ENCODE peak calls at places on chromosomes 3 and 15, in seven cellular contexts. One of them, this sample, is unnamed.

GRCh38 chr3:102514241-102514640 is 79.4 kb downstream of the ZPLD1 start:
- DNase-seq in neuronal stem cell: no peak
- DNase-seq in H1: no peak
- DNase-seq in H9: no peak
- DNase-seq in IMR-90: no peak
- DNase-seq in mesendoderm: peak
- DNase-seq in mesenchymal stem cell: no peak
- DNase-seq in this sample: no peak

GRCh38 chr3:124117486-124117885 is 125.6 kb upstream of the ROPN1 start:
- DNase-seq in neuronal stem cell: no peak
- DNase-seq in H1: no peak
- DNase-seq in H9: no peak
- DNase-seq in IMR-90: peak
- DNase-seq in mesendoderm: no peak
- DNase-seq in mesenchymal stem cell: peak
- DNase-seq in this sample: no peak

GRCh38 chr3:112531358-112531781 is 30.4 kb downstream of the ATG3 start:
- DNase-seq in neuronal stem cell: peak
- DNase-seq in H1: no peak
- DNase-seq in H9: no peak
- DNase-seq in IMR-90: peak
- DNase-seq in mesendoderm: peak
- DNase-seq in mesenchymal stem cell: peak
- DNase-seq in this sample: no peak

GRCh38 chr15:45635191-45635638 is 386 bp downstream of the SQOR start:
- DNase-seq in neuronal stem cell: peak
- DNase-seq in H1: no peak
- DNase-seq in H9: peak
- DNase-seq in IMR-90: no peak
- DNase-seq in mesendoderm: no peak
- DNase-seq in mesenchymal stem cell: peak
- DNase-seq in this sample: no peak

GRCh38 chr15:92652576-92652966 is 3.0 kb downstream of the FAM174B start:
- DNase-seq in neuronal stem cell: no peak
- DNase-seq in H1: peak
- DNase-seq in H9: no peak
- DNase-seq in IMR-90: no peak
- DNase-seq in mesendoderm: no peak
- DNase-seq in mesenchymal stem cell: no peak
- DNase-seq in this sample: peak

GRCh38 chr3:56347219-56347871 is 120.9 kb downstream of the ERC2 start:
- DNase-seq in neuronal stem cell: peak
- DNase-seq in H1: peak
- DNase-seq in H9: peak
- DNase-seq in IMR-90: no peak
- DNase-seq in mesendoderm: peak
- DNase-seq in mesenchymal stem cell: no peak
- DNase-seq in this sample: peak

GRCh38 chr15:79897380-79897678 is 515 bp upstream of the MTHFS start:
- DNase-seq in neuronal stem cell: no peak
- DNase-seq in H1: no peak
- DNase-seq in H9: no peak
- DNase-seq in IMR-90: no peak
- DNase-seq in mesendoderm: no peak
- DNase-seq in mesenchymal stem cell: no peak
- DNase-seq in this sample: no peak

GRCh38 chr3:171306631-171307030 is 153.6 kb downstream of the TNIK start:
- DNase-seq in neuronal stem cell: no peak
- DNase-seq in H1: no peak
- DNase-seq in H9: no peak
- DNase-seq in IMR-90: peak
- DNase-seq in mesendoderm: no peak
- DNase-seq in mesenchymal stem cell: peak
- DNase-seq in this sample: no peak

GRCh38 chr3:195817578-195818135 is 5.9 kb upstream of the MUC4 start:
- DNase-seq in neuronal stem cell: no peak
- DNase-seq in H1: no peak
- DNase-seq in H9: peak
- DNase-seq in IMR-90: no peak
- DNase-seq in mesendoderm: no peak
- DNase-seq in mesenchymal stem cell: no peak
- DNase-seq in this sample: no peak

GRCh38 chr3:104392327-104392726 is 974.4 kb upstream of the ALCAM start:
- DNase-seq in neuronal stem cell: no peak
- DNase-seq in H1: no peak
- DNase-seq in H9: no peak
- DNase-seq in IMR-90: no peak
- DNase-seq in mesendoderm: peak
- DNase-seq in mesenchymal stem cell: no peak
- DNase-seq in this sample: no peak

GRCh38 chr3:79490165-79491028 is 277.4 kb downstream of the ROBO1 start:
- DNase-seq in neuronal stem cell: peak
- DNase-seq in H1: no peak
- DNase-seq in H9: peak
- DNase-seq in IMR-90: peak
- DNase-seq in mesendoderm: peak
- DNase-seq in mesenchymal stem cell: no peak
- DNase-seq in this sample: no peak

GRCh38 chr15:36392666-36393266 is 186.7 kb upstream of the CDIN1 start:
- DNase-seq in neuronal stem cell: no peak
- DNase-seq in H1: no peak
- DNase-seq in H9: no peak
- DNase-seq in IMR-90: no peak
- DNase-seq in mesendoderm: no peak
- DNase-seq in mesenchymal stem cell: no peak
- DNase-seq in this sample: no peak

GRCh38 chr3:127886276-127886862 is 28.7 kb upstream of the KBTBD12 start:
- DNase-seq in neuronal stem cell: no peak
- DNase-seq in H1: no peak
- DNase-seq in H9: no peak
- DNase-seq in IMR-90: no peak
- DNase-seq in mesendoderm: no peak
- DNase-seq in mesenchymal stem cell: no peak
- DNase-seq in this sample: no peak

GRCh38 chr3:127884069-127884468 is 31.0 kb upstream of the KBTBD12 start:
- DNase-seq in neuronal stem cell: no peak
- DNase-seq in H1: no peak
- DNase-seq in H9: no peak
- DNase-seq in IMR-90: no peak
- DNase-seq in mesendoderm: no peak
- DNase-seq in mesenchymal stem cell: no peak
- DNase-seq in this sample: no peak

GRCh38 chr3:127887321-127887720 is 27.7 kb upstream of the KBTBD12 start:
- DNase-seq in neuronal stem cell: no peak
- DNase-seq in H1: no peak
- DNase-seq in H9: no peak
- DNase-seq in IMR-90: no peak
- DNase-seq in mesendoderm: no peak
- DNase-seq in mesenchymal stem cell: no peak
- DNase-seq in this sample: no peak

DNA sequence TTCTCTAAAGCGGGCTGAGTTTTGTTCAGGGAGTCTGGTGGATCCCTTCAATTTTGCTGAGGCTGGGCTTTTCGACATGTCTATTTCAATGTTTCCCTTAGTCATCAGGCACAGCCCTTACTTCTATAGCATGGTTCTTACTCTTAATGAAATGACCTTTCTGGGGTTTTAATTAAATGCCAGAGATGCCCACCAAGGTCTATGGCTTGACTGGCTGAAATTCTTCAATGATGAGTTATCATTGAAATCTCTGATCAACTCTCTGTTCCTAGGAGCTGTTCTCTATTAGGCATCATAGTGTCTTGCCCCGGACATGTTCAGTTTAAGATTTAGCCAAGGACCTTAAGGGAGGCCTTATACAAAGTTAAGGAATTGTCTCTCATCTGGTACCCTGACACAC is 33.4 kb upstream of the KBTBD12 start:
- DNase-seq in neuronal stem cell: no peak
- DNase-seq in H1: no peak
- DNase-seq in H9: no peak
- DNase-seq in IMR-90: no peak
- DNase-seq in mesendoderm: no peak
- DNase-seq in mesenchymal stem cell: no peak
- DNase-seq in this sample: no peak
- H3K18ac ChIP-seq in neuronal stem cell: no peak
- H3K18ac ChIP-seq in H1: no peak
- H3K18ac ChIP-seq in H9: no peak
- H3K18ac ChIP-seq in IMR-90: no peak
- H3K18ac ChIP-seq in mesendoderm: no peak
- H3K18ac ChIP-seq in mesenchymal stem cell: no peak
- H3K18ac ChIP-seq in this sample: no peak

GRCh38 chr3:148077951-148078350 is 619.8 kb upstream of the AGTR1 start:
- DNase-seq in neuronal stem cell: no peak
- DNase-seq in H1: no peak
- DNase-seq in H9: no peak
- DNase-seq in IMR-90: no peak
- DNase-seq in mesendoderm: no peak
- DNase-seq in mesenchymal stem cell: no peak
- DNase-seq in this sample: no peak
- H3K18ac ChIP-seq in neuronal stem cell: no peak
- H3K18ac ChIP-seq in H1: no peak
- H3K18ac ChIP-seq in H9: no peak
- H3K18ac ChIP-seq in IMR-90: no peak
- H3K18ac ChIP-seq in mesendoderm: no peak
- H3K18ac ChIP-seq in mesenchymal stem cell: no peak
- H3K18ac ChIP-seq in this sample: no peak

GRCh38 chr3:9485248-9485647 is 68.4 kb downstream of the LHFPL4 start:
- DNase-seq in neuronal stem cell: no peak
- DNase-seq in H1: no peak
- DNase-seq in H9: no peak
- DNase-seq in IMR-90: no peak
- DNase-seq in mesendoderm: no peak
- DNase-seq in mesenchymal stem cell: no peak
- DNase-seq in this sample: no peak
- H3K18ac ChIP-seq in neuronal stem cell: no peak
- H3K18ac ChIP-seq in H1: no peak
- H3K18ac ChIP-seq in H9: no peak
- H3K18ac ChIP-seq in IMR-90: no peak
- H3K18ac ChIP-seq in mesendoderm: no peak
- H3K18ac ChIP-seq in mesenchymal stem cell: no peak
- H3K18ac ChIP-seq in this sample: no peak

DNA sequence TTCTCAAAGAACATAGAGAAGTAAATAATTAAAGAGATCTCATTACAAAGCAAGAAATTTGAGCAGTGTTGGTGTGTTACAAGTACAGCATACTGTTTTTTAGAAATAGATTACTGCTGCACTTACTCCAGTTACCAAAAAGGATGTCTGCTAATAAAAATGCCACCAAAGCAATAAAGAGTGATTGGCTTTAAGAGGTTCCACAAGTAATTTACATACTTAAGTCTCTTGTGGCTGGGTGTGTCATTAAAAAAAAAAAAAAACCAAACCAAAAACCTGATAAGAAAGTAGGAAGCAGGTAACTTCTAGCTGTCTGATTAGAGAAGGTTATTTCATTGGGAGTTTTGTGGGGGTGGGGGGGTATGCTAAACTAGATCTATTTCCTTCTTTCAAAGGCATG is 15.2 kb downstream of the RAB11A start:
- DNase-seq in neuronal stem cell: no peak
- DNase-seq in H1: no peak
- DNase-seq in H9: no peak
- DNase-seq in IMR-90: no peak
- DNase-seq in mesendoderm: no peak
- DNase-seq in mesenchymal stem cell: no peak
- DNase-seq in this sample: no peak
- H3K18ac ChIP-seq in neuronal stem cell: no peak
- H3K18ac ChIP-seq in H1: no peak
- H3K18ac ChIP-seq in H9: no peak
- H3K18ac ChIP-seq in IMR-90: no peak
- H3K18ac ChIP-seq in mesendoderm: no peak
- H3K18ac ChIP-seq in mesenchymal stem cell: no peak
- H3K18ac ChIP-seq in this sample: no peak

GRCh38 chr3:42166662-42167300 is 75.6 kb downstream of the TRAK1 start:
- DNase-seq in neuronal stem cell: no peak
- DNase-seq in H1: no peak
- DNase-seq in H9: no peak
- DNase-seq in IMR-90: no peak
- DNase-seq in mesendoderm: no peak
- DNase-seq in mesenchymal stem cell: no peak
- DNase-seq in this sample: no peak
- H3K18ac ChIP-seq in neuronal stem cell: no peak
- H3K18ac ChIP-seq in H1: no peak
- H3K18ac ChIP-seq in H9: no peak
- H3K18ac ChIP-seq in IMR-90: no peak
- H3K18ac ChIP-seq in mesendoderm: no peak
- H3K18ac ChIP-seq in mesenchymal stem cell: no peak
- H3K18ac ChIP-seq in this sample: peak

DNA sequence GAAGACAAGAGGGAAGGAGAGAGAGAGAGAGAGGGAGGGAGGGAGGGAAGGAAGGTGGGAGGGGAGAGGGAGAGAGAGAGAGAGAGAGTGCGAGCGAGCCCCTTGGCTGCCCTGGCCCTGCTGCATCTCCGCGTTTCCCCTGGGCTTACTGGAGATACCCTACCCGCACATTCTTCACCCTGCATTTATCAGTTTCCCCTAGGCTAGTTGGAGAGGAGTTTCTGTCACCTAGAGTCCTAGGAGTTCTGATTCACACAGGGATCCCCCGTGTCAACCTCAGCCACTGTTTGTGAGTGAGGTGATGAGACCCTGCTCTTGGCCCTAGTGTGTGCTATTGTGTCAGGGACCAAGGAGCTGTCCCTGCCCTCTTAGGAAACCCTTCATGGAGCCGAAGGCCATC is 18.7 kb downstream of the BHLHE40 start:
- DNase-seq in neuronal stem cell: no peak
- DNase-seq in H1: no peak
- DNase-seq in H9: no peak
- DNase-seq in IMR-90: no peak
- DNase-seq in mesendoderm: no peak
- DNase-seq in mesenchymal stem cell: no peak
- DNase-seq in this sample: peak
- H3K18ac ChIP-seq in neuronal stem cell: no peak
- H3K18ac ChIP-seq in H1: no peak
- H3K18ac ChIP-seq in H9: no peak
- H3K18ac ChIP-seq in IMR-90: no peak
- H3K18ac ChIP-seq in mesendoderm: peak
- H3K18ac ChIP-seq in mesenchymal stem cell: no peak
- H3K18ac ChIP-seq in this sample: no peak

This sample was measured in trophoblast cell.